ENCODE peak calls at places on chromosomes 13 and 19, in eight cellular contexts. Z is small intestine, P is uterus, C is A673, A is neuronal stem cell, Q is AG04450, V is breast epithelium, T is PC-9. K is an unnamed sample.
A peak's percentile ranks its signal among the peaks of the same experiment; 100 is the strongest.

GRCh38 chr13:89324582-89324981 is 1653.4 kb downstream of the SLITRK5 start:
- DNase-seq in Z (no peak), P (no peak), C (no peak), A (no peak), Q (no peak), V (no peak), T (no peak), K (no peak)

GRCh38 chr13:49635599-49636433 is 7.5 kb downstream of the ARL11 start:
- DNase-seq in Z (peak; percentile 90), P (no peak), C (no peak), A (no peak), Q (peak; percentile 27), V (no peak), T (no peak), K (no peak)

GRCh38 chr19:35130761-35131720 is 3.8 kb downstream of the LGI4 start:
- DNase-seq in Z (no peak), P (no peak), C (no peak), A (no peak), Q (no peak), V (no peak), T (no peak), K (no peak)

GRCh38 chr19:35040826-35041547 is 534 bp upstream of the HPN start:
- DNase-seq in Z (peak; percentile 24), P (peak; percentile 86), C (no peak), A (no peak), Q (no peak), V (peak; percentile 88), T (no peak), K (peak; percentile 60)

GRCh38 chr13:28356506-28357064 is 138.3 kb downstream of the FLT1 start:
- DNase-seq in Z (no peak), P (no peak), C (no peak), A (no peak), Q (no peak), V (no peak), T (no peak), K (no peak)

GRCh38 chr19:53068834-53069233 is 24.3 kb downstream of the ERVV-2 start:
- DNase-seq in Z (no peak), P (no peak), C (no peak), A (no peak), Q (no peak), V (no peak), T (no peak), K (no peak)

GRCh38 chr13:113978741-113979481 is 5.0 kb upstream of the C13orf46 start:
- DNase-seq in Z (no peak), P (no peak), C (no peak), A (no peak), Q (no peak), V (no peak), T (no peak), K (no peak)

GRCh38 chr13:99505814-99506269 is 4.6 kb downstream of the TM9SF2 start:
- DNase-seq in Z (no peak), P (no peak), C (peak; percentile 19), A (no peak), Q (no peak), V (no peak), T (no peak), K (no peak)

GRCh38 chr19:10852098-10852800 is 4.0 kb downstream of the C19orf38 start:
- DNase-seq in Z (no peak), P (no peak), C (no peak), A (no peak), Q (peak; percentile 49), V (no peak), T (peak; percentile 86), K (no peak)

GRCh38 chr19:52188822-52189744 is 769 bp upstream of the PPP2R1A start:
- DNase-seq in Z (no peak), P (no peak), C (no peak), A (no peak), Q (peak; percentile 30), V (peak; percentile 98), T (no peak), K (no peak)

GRCh38 chr13:73335938-73336337 is 277.1 kb downstream of the KLF5 start:
- DNase-seq in Z (no peak), P (no peak), C (no peak), A (no peak), Q (no peak), V (no peak), T (no peak), K (no peak)
- H3K27ac ChIP-seq in Z (peak overlapping the region; percentile 45), P (no peak overlapping the region), C (peak overlapping the region; percentile 3), A (no peak overlapping the region), Q (no peak overlapping the region), V (no peak overlapping the region), T (peak overlapping the region; percentile 99), K (no peak overlapping the region)

DNA sequence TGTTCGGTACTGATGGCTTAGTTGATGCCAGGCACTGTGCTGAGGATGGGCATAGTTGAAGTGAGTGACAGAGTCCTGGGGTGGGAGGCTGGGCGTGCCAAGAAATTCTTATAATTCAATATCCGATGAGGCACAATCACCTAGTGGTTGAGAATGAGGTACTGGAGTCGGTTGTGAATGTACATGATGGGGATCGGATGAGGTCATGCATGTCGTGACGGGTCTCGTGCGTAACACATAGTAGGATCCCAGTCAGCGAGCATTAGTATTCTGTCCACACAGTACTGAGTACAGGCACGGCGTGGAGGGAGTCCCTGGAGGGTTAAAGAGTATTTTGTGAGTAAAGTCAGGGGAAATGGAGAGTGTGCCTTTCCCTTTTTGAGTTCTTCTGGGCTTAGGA is 2.8 kb downstream of the SAFB start:
- DNase-seq in Z (no peak), P (no peak), C (no peak), A (no peak), Q (no peak), V (no peak), T (no peak), K (no peak)
- H3K27ac ChIP-seq in Z (no peak overlapping the region), P (no peak overlapping the region), C (no peak overlapping the region), A (no peak overlapping the region), Q (no peak overlapping the region), V (no peak overlapping the region), T (no peak overlapping the region), K (no peak overlapping the region)

DNA sequence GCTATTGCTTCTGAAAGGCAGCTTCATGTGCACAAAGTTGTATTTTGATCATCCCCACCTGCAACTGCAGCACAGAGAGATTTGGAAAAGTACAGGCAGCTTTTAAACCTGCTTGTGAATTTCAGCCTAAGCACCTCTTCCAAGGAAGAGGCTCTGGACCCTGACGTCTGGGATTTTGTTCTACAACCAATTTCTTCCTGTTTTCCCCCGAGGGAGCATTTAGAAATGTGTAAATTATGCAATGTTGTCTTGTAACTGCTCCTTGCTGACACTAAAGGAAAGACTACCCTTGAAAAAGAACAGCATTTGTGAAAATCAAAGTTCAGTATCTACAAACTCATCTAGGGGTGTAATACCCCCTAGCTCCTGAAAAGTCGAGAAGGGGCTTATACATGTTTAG is 15.4 kb downstream of the MED26 start:
- DNase-seq in Z (no peak), P (no peak), C (peak; percentile 69), A (no peak), Q (no peak), V (no peak), T (no peak), K (no peak)
- H3K27ac ChIP-seq in Z (no peak overlapping the region), P (peak overlapping the region; percentile 50), C (peak overlapping the region; percentile 60), A (no peak overlapping the region), Q (no peak overlapping the region), V (peak overlapping the region; percentile 21), T (no peak overlapping the region), K (no peak overlapping the region)

DNA sequence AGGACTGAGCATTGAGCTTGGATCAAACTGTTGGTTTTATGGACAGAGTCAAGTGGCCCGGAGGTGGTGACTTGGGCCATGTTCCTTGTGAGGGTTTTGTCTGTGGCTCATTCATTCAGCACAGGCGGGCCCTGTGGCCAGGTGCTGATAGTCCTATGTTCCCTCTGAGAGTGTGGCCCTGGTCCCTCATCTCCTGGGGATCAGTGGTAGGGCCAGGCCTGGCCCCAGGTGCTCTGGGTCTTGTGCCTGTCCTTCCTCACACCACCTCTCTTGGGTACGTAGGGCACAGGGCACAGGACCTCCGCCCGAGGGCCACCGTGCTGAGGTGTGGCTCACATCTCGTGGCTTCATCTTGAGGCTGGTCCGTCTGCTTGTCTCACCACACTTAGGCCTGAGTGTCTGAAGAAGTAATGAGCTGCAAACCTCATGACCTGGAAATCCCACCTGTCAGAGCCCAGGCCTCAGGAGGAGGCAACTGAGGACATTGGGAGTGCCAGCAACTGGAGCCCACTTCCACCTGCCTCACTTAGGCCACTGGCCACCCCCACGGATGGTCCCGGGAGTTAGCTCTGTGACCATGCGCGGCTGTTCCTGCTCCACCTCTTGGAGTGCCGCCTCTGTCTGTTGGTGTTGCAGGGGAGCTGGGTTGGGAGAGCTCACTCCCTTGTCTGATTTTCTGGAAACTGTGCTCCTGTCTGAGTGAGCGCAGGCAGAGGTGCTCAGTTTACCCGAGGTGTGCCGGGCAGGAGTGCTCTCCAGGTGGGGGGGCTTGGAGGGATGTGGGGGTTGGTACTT is 53.4 kb downstream of the KDM4B start:
- DNase-seq in Z (no peak), P (no peak), C (no peak), A (no peak), Q (no peak), V (no peak), T (no peak), K (no peak)
- H3K27ac ChIP-seq in Z (no peak overlapping the region), P (no peak overlapping the region), C (no peak overlapping the region), A (no peak overlapping the region), Q (no peak overlapping the region), V (no peak overlapping the region), T (no peak overlapping the region), K (no peak overlapping the region)